ENCODE peak calls at places on chromosomes 3 and 15, in ten cellular contexts. I is GM20000; P is HEK293T; Q is HTR-8/SVneo; E is fibroblast of the aortic adventitia; M is cortex of kidney; H is activated CD4-positive, alpha-beta T cell treated with anti-CD3 and anti-CD28 coated beads, Interleukin-2, amount 10 ng/mL, durations not matched to agents 7 days and 5 days; K is NCI-H510A treated with DMSO at 0.1 percent for 48 hours; V is stimulated activated naive CD8-positive, alpha-beta T cell treated with anti-CD3 and anti-CD28 coated beads, Interleukin-15, Interleukin-2, amounts not matched to agents 100 U/mL and 50 U/mL, for 24 hours; X is non-pigmented ciliary epithelial cell. O is an unnamed sample.

GRCh38 chr15:33007295-33007855 is 187.1 kb downstream of the FMN1 start:
- DNase-seq in E (peak; percentile 58), V (no peak), K (no peak), I (no peak), P (peak; percentile 19), X (no peak), Q (peak; percentile 19), H (no peak), M (no peak), O (no peak)

GRCh38 chr15:25169318-25169717 is 214.5 kb downstream of the SNRPN start:
- DNase-seq in X (no peak), V (no peak), I (no peak), K (no peak), H (no peak), E (no peak), M (no peak), P (no peak), Q (no peak), O (no peak)

GRCh38 chr3:119279844-119280243 is 14.3 kb upstream of the ARHGAP31 start:
- DNase-seq in K (no peak), P (no peak), X (no peak), I (no peak), V (no peak), E (no peak), Q (no peak), M (no peak), H (no peak), O (no peak)

GRCh38 chr3:59422312-59422711 is 372.5 kb upstream of the CFAP20DC start:
- DNase-seq in X (no peak), E (no peak), P (no peak), I (no peak), M (no peak), H (no peak), V (no peak), Q (no peak), K (no peak), O (no peak)

GRCh38 chr15:31080618-31081017 is 20.9 kb downstream of the TRPM1 start:
- DNase-seq in H (peak; percentile 10), P (peak; percentile 85), M (no peak), E (peak; percentile 46), V (peak; percentile 50), Q (peak; percentile 22), K (no peak), I (peak; percentile 66), X (no peak), O (peak; percentile 74)

GRCh38 chr3:113287818-113288648 is 76.7 kb downstream of the BOC start:
- DNase-seq in K (peak; percentile 68), M (no peak), E (peak; percentile 82), X (peak; percentile 35), H (peak; percentile 56), Q (peak; percentile 48), V (peak; percentile 62), P (peak; percentile 58), I (peak; percentile 62), O (peak; percentile 34)

GRCh38 chr15:84893607-84894006 is 9.1 kb downstream of the SLC28A1 start:
- DNase-seq in Q (no peak), V (no peak), I (no peak), P (no peak), H (no peak), X (no peak), E (no peak), K (no peak), M (no peak), O (no peak)

GRCh38 chr3:177262396-177262795 is 65.1 kb upstream of the TBL1XR1 start:
- DNase-seq in E (no peak), K (no peak), Q (peak; percentile 43), X (no peak), M (no peak), H (no peak), P (no peak), V (no peak), I (no peak), O (no peak)

GRCh38 chr15:58608711-58609110 is 140.8 kb downstream of the ADAM10 start:
- DNase-seq in K (no peak), M (no peak), Q (no peak), E (no peak), I (no peak), V (no peak), P (no peak), H (no peak), X (no peak), O (no peak)

GRCh38 chr15:68819451-68820204 is 1.1 kb downstream of the ANP32A start:
- DNase-seq in I (peak; percentile 39), K (peak; percentile 11), M (no peak), V (peak; percentile 53), Q (no peak), X (no peak), E (peak; percentile 57), H (peak; percentile 31), P (peak; percentile 29), O (peak; percentile 23)

GRCh38 chr15:56365075-56365711 is at the start of gene TEX9:
- DNase-seq in Q (peak; percentile 87), E (peak; percentile 83), K (peak; percentile 50), V (peak; percentile 82), X (peak; percentile 35), P (peak; percentile 85), M (no peak), H (peak; percentile 83), I (peak; percentile 85), O (peak; percentile 41)

GRCh38 chr15:60626051-60626450 is 147.1 kb upstream of the ICE2 start:
- DNase-seq in M (no peak), Q (no peak), I (no peak), H (no peak), P (no peak), V (no peak), E (no peak), K (no peak), X (no peak), O (no peak)

GRCh38 chr3:159884661-159885402 is 103.8 kb upstream of the IL12A start:
- DNase-seq in X (no peak), I (peak; percentile 49), K (no peak), H (peak; percentile 8), P (peak; percentile 50), M (no peak), Q (peak; percentile 44), E (peak; percentile 75), V (no peak), O (peak; percentile 10)

GRCh38 chr15:57320543-57321220 is 55.6 kb upstream of the CGNL1 start:
- DNase-seq in X (peak; percentile 46), Q (no peak), E (peak; percentile 67), V (no peak), I (no peak), K (no peak), H (no peak), M (no peak), P (no peak), O (no peak)

GRCh38 chr15:24678485-24678884 is 2.9 kb downstream of the NPAP1 start:
- DNase-seq in Q (no peak), H (no peak), E (no peak), M (no peak), P (no peak), I (no peak), K (no peak), X (no peak), V (no peak), O (no peak)

GRCh38 chr15:60326824-60327654 is 70.7 kb downstream of the ANXA2 start:
- DNase-seq in K (peak; percentile 52), H (peak; percentile 56), Q (no peak), V (peak; percentile 17), X (no peak), P (no peak), I (peak; percentile 29), M (no peak), E (peak; percentile 76), O (no peak)

GRCh38 chr3:18445421-18446066 is 20.4 kb upstream of the SATB1 start:
- DNase-seq in M (no peak), Q (no peak), I (peak; percentile 35), K (no peak), E (no peak), P (no peak), H (peak; percentile 89), X (no peak), V (peak; percentile 76), O (no peak)

GRCh38 chr3:157290761-157291160 is 130.8 kb upstream of the CCNL1 start:
- DNase-seq in K (no peak), Q (peak; percentile 67), H (no peak), V (no peak), P (no peak), X (peak; percentile 44), E (peak; percentile 98), I (no peak), M (no peak), O (peak; percentile 9)

GRCh38 chr15:50864876-50865275 is 43.6 kb upstream of the AP4E1 start:
- DNase-seq in H (no peak), M (no peak), E (no peak), K (no peak), I (no peak), X (no peak), V (no peak), Q (no peak), P (no peak), O (no peak)

GRCh38 chr15:67409175-67409574 is 111.8 kb upstream of the C15orf61 start:
- DNase-seq in K (no peak), X (no peak), E (no peak), P (peak; percentile 21), M (no peak), Q (no peak), V (no peak), I (no peak), H (no peak), O (no peak)

GRCh38 chr3:116020989-116021388 is 397.7 kb downstream of the GAP43 start:
- DNase-seq in E (no peak), X (no peak), K (no peak), I (no peak), P (no peak), Q (no peak), H (no peak), M (no peak), V (no peak), O (no peak)

GRCh38 chr3:15936347-15936746 is 138.6 kb upstream of the ANKRD28 start:
- DNase-seq in K (no peak), H (no peak), Q (no peak), X (no peak), I (no peak), P (no peak), M (no peak), V (no peak), E (peak; percentile 25), O (no peak)

GRCh38 chr3:57805674-57806073 is 49.6 kb downstream of the SLMAP start:
- DNase-seq in I (no peak), K (no peak), P (no peak), Q (peak; percentile 53), X (peak; percentile 43), E (peak; percentile 73), M (no peak), V (no peak), H (no peak), O (peak; percentile 51)

GRCh38 chr15:38004218-38004848 is 69.9 kb downstream of the TMCO5A start:
- DNase-seq in X (no peak), I (no peak), K (no peak), Q (no peak), V (no peak), H (no peak), E (no peak), P (no peak), M (no peak), O (no peak)

GRCh38 chr15:92306662-92307061 is 87.0 kb upstream of the ST8SIA2 start:
- DNase-seq in P (peak; percentile 54), Q (no peak), I (no peak), X (no peak), M (no peak), E (no peak), V (no peak), K (no peak), H (no peak), O (no peak)

GRCh38 chr3:124565013-124565412 is 165.2 kb upstream of the UMPS start:
- DNase-seq in H (peak; percentile 56), M (no peak), V (peak; percentile 58), P (peak; percentile 71), E (peak; percentile 82), Q (peak; percentile 80), X (no peak), K (peak; percentile 53), I (peak; percentile 73), O (peak; percentile 59)

GRCh38 chr3:23671901-23672589 is 133.7 kb upstream of the UBE2E1 start:
- DNase-seq in V (no peak), M (no peak), H (no peak), Q (no peak), I (no peak), X (no peak), P (no peak), K (no peak), E (no peak), O (no peak)

GRCh38 chr15:85624241-85624855 is 170.4 kb downstream of the KLHL25 start:
- DNase-seq in K (no peak), V (no peak), H (peak; percentile 29), M (no peak), P (no peak), E (peak; percentile 76), Q (no peak), I (no peak), X (no peak), O (no peak)

O was measured in H54.